ENCODE peak calls at places on chromosomes 6 and 20, in ten cellular contexts. One of them, this sample, is unnamed.

GRCh38 chr20:42204261-42204660 is 586.1 kb upstream of the CHD6 start:
- DNase-seq in stimulated activated CD4-positive, alpha-beta T cell treated with anti-CD3 and anti-CD28 coated beads, Interleukin-1b, Interleukin-23, amount 100 ng/mL, for 4 hours: no peak
- DNase-seq in aorta: no peak
- DNase-seq in NCI-H1436 treated with DMSO at 0.1 percent for 48 hours: no peak
- DNase-seq in mucosa of descending colon: peak; percentile 7
- DNase-seq in cardiac muscle cell: peak; percentile 27
- DNase-seq in mesendoderm: peak; percentile 31
- DNase-seq in nephron progenitor cell: peak; percentile 13
- DNase-seq in GM23338: no peak
- DNase-seq in H54: no peak
- DNase-seq in this sample: peak; percentile 52

GRCh38 chr6:169829786-169830185 is 78.4 kb downstream of the ERMARD start:
- DNase-seq in stimulated activated CD4-positive, alpha-beta T cell treated with anti-CD3 and anti-CD28 coated beads, Interleukin-1b, Interleukin-23, amount 100 ng/mL, for 4 hours: no peak
- DNase-seq in aorta: no peak
- DNase-seq in NCI-H1436 treated with DMSO at 0.1 percent for 48 hours: no peak
- DNase-seq in mucosa of descending colon: no peak
- DNase-seq in cardiac muscle cell: no peak
- DNase-seq in mesendoderm: no peak
- DNase-seq in nephron progenitor cell: no peak
- DNase-seq in GM23338: no peak
- DNase-seq in H54: no peak
- DNase-seq in this sample: no peak

GRCh38 chr6:4774715-4775590 is 1.3 kb upstream of the CDYL start:
- DNase-seq in stimulated activated CD4-positive, alpha-beta T cell treated with anti-CD3 and anti-CD28 coated beads, Interleukin-1b, Interleukin-23, amount 100 ng/mL, for 4 hours: peak; percentile 12
- DNase-seq in aorta: peak; percentile 69
- DNase-seq in NCI-H1436 treated with DMSO at 0.1 percent for 48 hours: no peak
- DNase-seq in mucosa of descending colon: no peak
- DNase-seq in cardiac muscle cell: peak; percentile 59
- DNase-seq in mesendoderm: peak; percentile 82
- DNase-seq in nephron progenitor cell: peak; percentile 21
- DNase-seq in GM23338: peak; percentile 61
- DNase-seq in H54: no peak
- DNase-seq in this sample: peak; percentile 80

GRCh38 chr6:33926451-33926850 is 122.6 kb upstream of the MLN start:
- DNase-seq in stimulated activated CD4-positive, alpha-beta T cell treated with anti-CD3 and anti-CD28 coated beads, Interleukin-1b, Interleukin-23, amount 100 ng/mL, for 4 hours: no peak
- DNase-seq in aorta: no peak
- DNase-seq in NCI-H1436 treated with DMSO at 0.1 percent for 48 hours: no peak
- DNase-seq in mucosa of descending colon: no peak
- DNase-seq in cardiac muscle cell: no peak
- DNase-seq in mesendoderm: peak; percentile 79
- DNase-seq in nephron progenitor cell: peak; percentile 23
- DNase-seq in GM23338: peak; percentile 88
- DNase-seq in H54: peak; percentile 28
- DNase-seq in this sample: no peak

GRCh38 chr6:47484616-47485015 is 7.0 kb downstream of the CD2AP start:
- DNase-seq in stimulated activated CD4-positive, alpha-beta T cell treated with anti-CD3 and anti-CD28 coated beads, Interleukin-1b, Interleukin-23, amount 100 ng/mL, for 4 hours: no peak
- DNase-seq in aorta: no peak
- DNase-seq in NCI-H1436 treated with DMSO at 0.1 percent for 48 hours: no peak
- DNase-seq in mucosa of descending colon: no peak
- DNase-seq in cardiac muscle cell: no peak
- DNase-seq in mesendoderm: no peak
- DNase-seq in nephron progenitor cell: no peak
- DNase-seq in GM23338: no peak
- DNase-seq in H54: no peak
- DNase-seq in this sample: no peak

GRCh38 chr6:140462495-140463311 is 1088.3 kb upstream of the CITED2 start:
- DNase-seq in stimulated activated CD4-positive, alpha-beta T cell treated with anti-CD3 and anti-CD28 coated beads, Interleukin-1b, Interleukin-23, amount 100 ng/mL, for 4 hours: no peak
- DNase-seq in aorta: no peak
- DNase-seq in NCI-H1436 treated with DMSO at 0.1 percent for 48 hours: no peak
- DNase-seq in mucosa of descending colon: peak; percentile 38
- DNase-seq in cardiac muscle cell: no peak
- DNase-seq in mesendoderm: peak; percentile 78
- DNase-seq in nephron progenitor cell: no peak
- DNase-seq in GM23338: peak; percentile 62
- DNase-seq in H54: no peak
- DNase-seq in this sample: peak; percentile 9

GRCh38 chr20:57840066-57840465 is 130.3 kb upstream of the PMEPA1 start:
- DNase-seq in stimulated activated CD4-positive, alpha-beta T cell treated with anti-CD3 and anti-CD28 coated beads, Interleukin-1b, Interleukin-23, amount 100 ng/mL, for 4 hours: no peak
- DNase-seq in aorta: no peak
- DNase-seq in NCI-H1436 treated with DMSO at 0.1 percent for 48 hours: no peak
- DNase-seq in mucosa of descending colon: no peak
- DNase-seq in cardiac muscle cell: no peak
- DNase-seq in mesendoderm: no peak
- DNase-seq in nephron progenitor cell: no peak
- DNase-seq in GM23338: no peak
- DNase-seq in H54: no peak
- DNase-seq in this sample: no peak

GRCh38 chr6:111952821-111953535 is 79.7 kb upstream of the FYN start:
- DNase-seq in stimulated activated CD4-positive, alpha-beta T cell treated with anti-CD3 and anti-CD28 coated beads, Interleukin-1b, Interleukin-23, amount 100 ng/mL, for 4 hours: no peak
- DNase-seq in aorta: no peak
- DNase-seq in NCI-H1436 treated with DMSO at 0.1 percent for 48 hours: no peak
- DNase-seq in mucosa of descending colon: no peak
- DNase-seq in cardiac muscle cell: no peak
- DNase-seq in mesendoderm: no peak
- DNase-seq in nephron progenitor cell: no peak
- DNase-seq in GM23338: no peak
- DNase-seq in H54: peak; percentile 19
- DNase-seq in this sample: no peak

GRCh38 chr20:36470482-36471062 is 70.7 kb upstream of the MYL9 start:
- DNase-seq in stimulated activated CD4-positive, alpha-beta T cell treated with anti-CD3 and anti-CD28 coated beads, Interleukin-1b, Interleukin-23, amount 100 ng/mL, for 4 hours: no peak
- DNase-seq in aorta: no peak
- DNase-seq in NCI-H1436 treated with DMSO at 0.1 percent for 48 hours: no peak
- DNase-seq in mucosa of descending colon: no peak
- DNase-seq in cardiac muscle cell: no peak
- DNase-seq in mesendoderm: no peak
- DNase-seq in nephron progenitor cell: no peak
- DNase-seq in GM23338: no peak
- DNase-seq in H54: no peak
- DNase-seq in this sample: no peak

GRCh38 chr6:158016571-158017383 is 35.1 kb downstream of the SYNJ2 start:
- DNase-seq in stimulated activated CD4-positive, alpha-beta T cell treated with anti-CD3 and anti-CD28 coated beads, Interleukin-1b, Interleukin-23, amount 100 ng/mL, for 4 hours: no peak
- DNase-seq in aorta: no peak
- DNase-seq in NCI-H1436 treated with DMSO at 0.1 percent for 48 hours: no peak
- DNase-seq in mucosa of descending colon: no peak
- DNase-seq in cardiac muscle cell: no peak
- DNase-seq in mesendoderm: no peak
- DNase-seq in nephron progenitor cell: no peak
- DNase-seq in GM23338: no peak
- DNase-seq in H54: no peak
- DNase-seq in this sample: peak; percentile 41

GRCh38 chr6:11282875-11283274 is 50.4 kb upstream of the NEDD9 start:
- DNase-seq in stimulated activated CD4-positive, alpha-beta T cell treated with anti-CD3 and anti-CD28 coated beads, Interleukin-1b, Interleukin-23, amount 100 ng/mL, for 4 hours: no peak
- DNase-seq in aorta: no peak
- DNase-seq in NCI-H1436 treated with DMSO at 0.1 percent for 48 hours: no peak
- DNase-seq in mucosa of descending colon: peak; percentile 56
- DNase-seq in cardiac muscle cell: no peak
- DNase-seq in mesendoderm: no peak
- DNase-seq in nephron progenitor cell: no peak
- DNase-seq in GM23338: no peak
- DNase-seq in H54: no peak
- DNase-seq in this sample: no peak

GRCh38 chr6:35096129-35096852 is 44.8 kb downstream of the TCP11 start:
- DNase-seq in stimulated activated CD4-positive, alpha-beta T cell treated with anti-CD3 and anti-CD28 coated beads, Interleukin-1b, Interleukin-23, amount 100 ng/mL, for 4 hours: no peak
- DNase-seq in aorta: no peak
- DNase-seq in NCI-H1436 treated with DMSO at 0.1 percent for 48 hours: no peak
- DNase-seq in mucosa of descending colon: no peak
- DNase-seq in cardiac muscle cell: no peak
- DNase-seq in mesendoderm: no peak
- DNase-seq in nephron progenitor cell: no peak
- DNase-seq in GM23338: no peak
- DNase-seq in H54: no peak
- DNase-seq in this sample: no peak

GRCh38 chr6:137342607-137343186 is 123.5 kb upstream of the IFNGR1 start:
- DNase-seq in stimulated activated CD4-positive, alpha-beta T cell treated with anti-CD3 and anti-CD28 coated beads, Interleukin-1b, Interleukin-23, amount 100 ng/mL, for 4 hours: no peak
- DNase-seq in aorta: no peak
- DNase-seq in NCI-H1436 treated with DMSO at 0.1 percent for 48 hours: no peak
- DNase-seq in mucosa of descending colon: peak; percentile 7
- DNase-seq in cardiac muscle cell: peak; percentile 7
- DNase-seq in mesendoderm: no peak
- DNase-seq in nephron progenitor cell: no peak
- DNase-seq in GM23338: peak; percentile 19
- DNase-seq in H54: no peak
- DNase-seq in this sample: no peak

GRCh38 chr6:165222315-165223025 is 86.9 kb downstream of the C6orf118 start:
- DNase-seq in stimulated activated CD4-positive, alpha-beta T cell treated with anti-CD3 and anti-CD28 coated beads, Interleukin-1b, Interleukin-23, amount 100 ng/mL, for 4 hours: no peak
- DNase-seq in aorta: no peak
- DNase-seq in NCI-H1436 treated with DMSO at 0.1 percent for 48 hours: no peak
- DNase-seq in mucosa of descending colon: no peak
- DNase-seq in cardiac muscle cell: no peak
- DNase-seq in mesendoderm: no peak
- DNase-seq in nephron progenitor cell: no peak
- DNase-seq in GM23338: no peak
- DNase-seq in H54: no peak
- DNase-seq in this sample: no peak

GRCh38 chr20:32481311-32482103 is 103.6 kb downstream of the NOL4L start:
- DNase-seq in stimulated activated CD4-positive, alpha-beta T cell treated with anti-CD3 and anti-CD28 coated beads, Interleukin-1b, Interleukin-23, amount 100 ng/mL, for 4 hours: no peak
- DNase-seq in aorta: peak; percentile 46
- DNase-seq in NCI-H1436 treated with DMSO at 0.1 percent for 48 hours: no peak
- DNase-seq in mucosa of descending colon: peak; percentile 63
- DNase-seq in cardiac muscle cell: no peak
- DNase-seq in mesendoderm: peak; percentile 8
- DNase-seq in nephron progenitor cell: no peak
- DNase-seq in GM23338: no peak
- DNase-seq in H54: no peak
- DNase-seq in this sample: peak; percentile 22

GRCh38 chr6:160973311-160973710 is 18.3 kb upstream of the MAP3K4 start:
- DNase-seq in stimulated activated CD4-positive, alpha-beta T cell treated with anti-CD3 and anti-CD28 coated beads, Interleukin-1b, Interleukin-23, amount 100 ng/mL, for 4 hours: no peak
- DNase-seq in aorta: no peak
- DNase-seq in NCI-H1436 treated with DMSO at 0.1 percent for 48 hours: no peak
- DNase-seq in mucosa of descending colon: no peak
- DNase-seq in cardiac muscle cell: peak; percentile 49
- DNase-seq in mesendoderm: peak; percentile 92
- DNase-seq in nephron progenitor cell: no peak
- DNase-seq in GM23338: no peak
- DNase-seq in H54: no peak
- DNase-seq in this sample: no peak

GRCh38 chr6:157531169-157531985 is 150.4 kb downstream of the ZDHHC14 start:
- DNase-seq in stimulated activated CD4-positive, alpha-beta T cell treated with anti-CD3 and anti-CD28 coated beads, Interleukin-1b, Interleukin-23, amount 100 ng/mL, for 4 hours: no peak
- DNase-seq in aorta: no peak
- DNase-seq in NCI-H1436 treated with DMSO at 0.1 percent for 48 hours: no peak
- DNase-seq in mucosa of descending colon: peak; percentile 82
- DNase-seq in cardiac muscle cell: no peak
- DNase-seq in mesendoderm: peak; percentile 81
- DNase-seq in nephron progenitor cell: no peak
- DNase-seq in GM23338: peak; percentile 80
- DNase-seq in H54: no peak
- DNase-seq in this sample: no peak

GRCh38 chr20:33062105-33062629 is 8.5 kb downstream of the BPIFB3 start:
- DNase-seq in stimulated activated CD4-positive, alpha-beta T cell treated with anti-CD3 and anti-CD28 coated beads, Interleukin-1b, Interleukin-23, amount 100 ng/mL, for 4 hours: no peak
- DNase-seq in aorta: no peak
- DNase-seq in NCI-H1436 treated with DMSO at 0.1 percent for 48 hours: no peak
- DNase-seq in mucosa of descending colon: no peak
- DNase-seq in cardiac muscle cell: no peak
- DNase-seq in mesendoderm: no peak
- DNase-seq in nephron progenitor cell: no peak
- DNase-seq in GM23338: no peak
- DNase-seq in H54: no peak
- DNase-seq in this sample: no peak

GRCh38 chr6:21438237-21438985 is 155.1 kb upstream of the SOX4 start:
- DNase-seq in stimulated activated CD4-positive, alpha-beta T cell treated with anti-CD3 and anti-CD28 coated beads, Interleukin-1b, Interleukin-23, amount 100 ng/mL, for 4 hours: no peak
- DNase-seq in aorta: no peak
- DNase-seq in NCI-H1436 treated with DMSO at 0.1 percent for 48 hours: no peak
- DNase-seq in mucosa of descending colon: no peak
- DNase-seq in cardiac muscle cell: no peak
- DNase-seq in mesendoderm: no peak
- DNase-seq in nephron progenitor cell: no peak
- DNase-seq in GM23338: no peak
- DNase-seq in H54: peak; percentile 5
- DNase-seq in this sample: no peak

GRCh38 chr6:38997128-38997761 is 51.3 kb upstream of the GLP1R start:
- DNase-seq in stimulated activated CD4-positive, alpha-beta T cell treated with anti-CD3 and anti-CD28 coated beads, Interleukin-1b, Interleukin-23, amount 100 ng/mL, for 4 hours: peak; percentile 18
- DNase-seq in aorta: no peak
- DNase-seq in NCI-H1436 treated with DMSO at 0.1 percent for 48 hours: no peak
- DNase-seq in mucosa of descending colon: peak; percentile 28
- DNase-seq in cardiac muscle cell: peak; percentile 74
- DNase-seq in mesendoderm: peak; percentile 81
- DNase-seq in nephron progenitor cell: peak; percentile 73
- DNase-seq in GM23338: peak; percentile 86
- DNase-seq in H54: no peak
- DNase-seq in this sample: peak; percentile 31

GRCh38 chr6:159852877-159853276 is 37.9 kb upstream of the MAS1 start:
- DNase-seq in stimulated activated CD4-positive, alpha-beta T cell treated with anti-CD3 and anti-CD28 coated beads, Interleukin-1b, Interleukin-23, amount 100 ng/mL, for 4 hours: no peak
- DNase-seq in aorta: no peak
- DNase-seq in NCI-H1436 treated with DMSO at 0.1 percent for 48 hours: no peak
- DNase-seq in mucosa of descending colon: peak; percentile 22
- DNase-seq in cardiac muscle cell: no peak
- DNase-seq in mesendoderm: no peak
- DNase-seq in nephron progenitor cell: no peak
- DNase-seq in GM23338: peak; percentile 43
- DNase-seq in H54: no peak
- DNase-seq in this sample: no peak

GRCh38 chr6:12009904-12010634 is 2.0 kb upstream of the HIVEP1 start:
- DNase-seq in stimulated activated CD4-positive, alpha-beta T cell treated with anti-CD3 and anti-CD28 coated beads, Interleukin-1b, Interleukin-23, amount 100 ng/mL, for 4 hours: no peak
- DNase-seq in aorta: no peak
- DNase-seq in NCI-H1436 treated with DMSO at 0.1 percent for 48 hours: no peak
- DNase-seq in mucosa of descending colon: no peak
- DNase-seq in cardiac muscle cell: no peak
- DNase-seq in mesendoderm: no peak
- DNase-seq in nephron progenitor cell: no peak
- DNase-seq in GM23338: no peak
- DNase-seq in H54: peak; percentile 35
- DNase-seq in this sample: no peak

GRCh38 chr6:1802495-1803395 is 193.0 kb downstream of the FOXC1 start:
- DNase-seq in stimulated activated CD4-positive, alpha-beta T cell treated with anti-CD3 and anti-CD28 coated beads, Interleukin-1b, Interleukin-23, amount 100 ng/mL, for 4 hours: no peak
- DNase-seq in aorta: no peak
- DNase-seq in NCI-H1436 treated with DMSO at 0.1 percent for 48 hours: no peak
- DNase-seq in mucosa of descending colon: no peak
- DNase-seq in cardiac muscle cell: no peak
- DNase-seq in mesendoderm: no peak
- DNase-seq in nephron progenitor cell: no peak
- DNase-seq in GM23338: peak; percentile 32
- DNase-seq in H54: no peak
- DNase-seq in this sample: no peak

GRCh38 chr6:6912841-6913240 is 194.9 kb upstream of the RREB1 start:
- DNase-seq in stimulated activated CD4-positive, alpha-beta T cell treated with anti-CD3 and anti-CD28 coated beads, Interleukin-1b, Interleukin-23, amount 100 ng/mL, for 4 hours: no peak
- DNase-seq in aorta: no peak
- DNase-seq in NCI-H1436 treated with DMSO at 0.1 percent for 48 hours: no peak
- DNase-seq in mucosa of descending colon: no peak
- DNase-seq in cardiac muscle cell: no peak
- DNase-seq in mesendoderm: no peak
- DNase-seq in nephron progenitor cell: no peak
- DNase-seq in GM23338: no peak
- DNase-seq in H54: no peak
- DNase-seq in this sample: no peak

GRCh38 chr6:22041797-22042489 is 254.9 kb downstream of the PRL start:
- DNase-seq in stimulated activated CD4-positive, alpha-beta T cell treated with anti-CD3 and anti-CD28 coated beads, Interleukin-1b, Interleukin-23, amount 100 ng/mL, for 4 hours: no peak
- DNase-seq in aorta: no peak
- DNase-seq in NCI-H1436 treated with DMSO at 0.1 percent for 48 hours: no peak
- DNase-seq in mucosa of descending colon: no peak
- DNase-seq in cardiac muscle cell: no peak
- DNase-seq in mesendoderm: no peak
- DNase-seq in nephron progenitor cell: no peak
- DNase-seq in GM23338: no peak
- DNase-seq in H54: no peak
- DNase-seq in this sample: no peak

GRCh38 chr6:37172991-37173572 is 3.1 kb downstream of the PIM1 start:
- DNase-seq in stimulated activated CD4-positive, alpha-beta T cell treated with anti-CD3 and anti-CD28 coated beads, Interleukin-1b, Interleukin-23, amount 100 ng/mL, for 4 hours: no peak
- DNase-seq in aorta: no peak
- DNase-seq in NCI-H1436 treated with DMSO at 0.1 percent for 48 hours: no peak
- DNase-seq in mucosa of descending colon: no peak
- DNase-seq in cardiac muscle cell: no peak
- DNase-seq in mesendoderm: no peak
- DNase-seq in nephron progenitor cell: no peak
- DNase-seq in GM23338: no peak
- DNase-seq in H54: no peak
- DNase-seq in this sample: no peak

GRCh38 chr6:3568396-3569082 is 111.7 kb upstream of the SLC22A23 start:
- DNase-seq in stimulated activated CD4-positive, alpha-beta T cell treated with anti-CD3 and anti-CD28 coated beads, Interleukin-1b, Interleukin-23, amount 100 ng/mL, for 4 hours: no peak
- DNase-seq in aorta: no peak
- DNase-seq in NCI-H1436 treated with DMSO at 0.1 percent for 48 hours: no peak
- DNase-seq in mucosa of descending colon: no peak
- DNase-seq in cardiac muscle cell: peak; percentile 83
- DNase-seq in mesendoderm: no peak
- DNase-seq in nephron progenitor cell: no peak
- DNase-seq in GM23338: no peak
- DNase-seq in H54: no peak
- DNase-seq in this sample: no peak

GRCh38 chr20:62961310-62961783 is 8.8 kb downstream of the SLC17A9 start:
- DNase-seq in stimulated activated CD4-positive, alpha-beta T cell treated with anti-CD3 and anti-CD28 coated beads, Interleukin-1b, Interleukin-23, amount 100 ng/mL, for 4 hours: no peak
- DNase-seq in aorta: no peak
- DNase-seq in NCI-H1436 treated with DMSO at 0.1 percent for 48 hours: no peak
- DNase-seq in mucosa of descending colon: no peak
- DNase-seq in cardiac muscle cell: peak; percentile 69
- DNase-seq in mesendoderm: no peak
- DNase-seq in nephron progenitor cell: no peak
- DNase-seq in GM23338: no peak
- DNase-seq in H54: no peak
- DNase-seq in this sample: no peak

This sample was measured in pancreas.